ENCODE peak calls at places on chromosomes 16 and 17, in nine cellular contexts. S is IMR-90, T is PC-3, A is Karpas-422, F is osteoblast, W is fibroblast of lung, D is H1, O is mammary epithelial cell, L is neural progenitor cell. Z is an unnamed sample. For H4K20me1, the result is how much of the 10 kb centered on the place peaks cover.

GRCh38 chr17:44898768-44899073 is 524 bp downstream of the EFTUD2 start:
- DNase-seq in S (no peak), F (no peak), D (no peak), A (peak), L (no peak), W (peak), T (peak), O (no peak), Z (no peak)

GRCh38 chr16:66889622-66890021 is 9.3 kb downstream of the PDP2 start:
- DNase-seq in O (no peak), A (no peak), W (no peak), D (no peak), T (no peak), F (no peak), S (no peak), L (no peak), Z (no peak)

GRCh38 chr17:62763891-62764600 is 44.1 kb downstream of the MARCHF10 start:
- DNase-seq in A (no peak), O (no peak), S (no peak), D (no peak), W (no peak), L (no peak), T (no peak), F (no peak), Z (no peak)

GRCh38 chr16:75266738-75267630 is 15.6 kb upstream of the BCAR1 start:
- DNase-seq in F (peak), O (no peak), D (no peak), W (no peak), A (no peak), L (no peak), T (no peak), S (no peak), Z (no peak)

GRCh38 chr17:65228734-65229390 is 91.7 kb downstream of the RGS9 start:
- DNase-seq in S (peak), T (peak), L (no peak), O (peak), F (peak), D (no peak), A (no peak), W (peak), Z (peak)

GRCh38 chr16:57422026-57422944 is 17.7 kb downstream of the CCL17 start:
- DNase-seq in S (peak), W (peak), F (peak), L (peak), O (peak), A (peak), D (peak), T (peak), Z (peak)

GRCh38 chr17:75748706-75749105 is 16.3 kb downstream of the GALK1 start:
- DNase-seq in T (no peak), W (no peak), D (no peak), A (no peak), L (no peak), F (peak), S (no peak), O (no peak), Z (no peak)

GRCh38 chr17:66654341-66654740 is 180.6 kb upstream of the CACNG5 start:
- DNase-seq in D (no peak), F (peak), T (no peak), A (no peak), L (no peak), W (peak), O (peak), S (peak), Z (peak)

GRCh38 chr17:41360291-41360995 is 9.2 kb downstream of the KRT33B start:
- DNase-seq in D (no peak), A (no peak), F (no peak), W (peak), S (peak), L (no peak), O (peak), T (peak), Z (no peak)

GRCh38 chr16:64225696-64226095 is 896.2 kb downstream of the CDH11 start:
- DNase-seq in D (no peak), A (peak), T (no peak), O (no peak), S (peak), L (no peak), W (no peak), F (no peak), Z (no peak)

GRCh38 chr16:71628810-71629209 is 2.8 kb downstream of the MARVELD3 start:
- DNase-seq in A (no peak), F (no peak), O (peak), D (no peak), T (peak), L (no peak), W (peak), S (no peak), Z (peak)

GRCh38 chr17:42704495-42705494 is 22.5 kb downstream of the CNTNAP1 start:
- DNase-seq in F (no peak), A (no peak), T (no peak), D (no peak), W (no peak), O (no peak), S (no peak), L (no peak), Z (no peak)

GRCh38 chr16:278863-279366 is 1.5 kb upstream of the ARHGDIG start:
- DNase-seq in S (peak), D (no peak), F (peak), A (peak), O (peak), T (peak), L (peak), W (peak), Z (peak)

GRCh38 chr17:52155301-52155700 is 3.2 kb downstream of the CA10 start:
- DNase-seq in D (no peak), A (no peak), T (peak), F (no peak), O (peak), S (no peak), W (no peak), L (no peak), Z (no peak)

GRCh38 chr17:28967240-28968135 is 16.2 kb upstream of the PHF12 start:
- DNase-seq in A (no peak), T (no peak), L (peak), F (peak), S (no peak), O (no peak), W (peak), D (no peak), Z (no peak)

GRCh38 chr17:65694601-65695000 is 133.2 kb upstream of the AXIN2 start:
- DNase-seq in A (no peak), W (no peak), T (no peak), L (no peak), S (no peak), F (no peak), O (no peak), D (no peak), Z (no peak)

GRCh38 chr17:40323731-40324650 is 15.0 kb downstream of the RARA start:
- DNase-seq in T (peak), W (peak), O (no peak), A (no peak), L (no peak), F (peak), D (no peak), S (peak), Z (peak)

GRCh38 chr16:50844840-50845239 is 103.0 kb downstream of the CYLD start:
- DNase-seq in F (no peak), A (no peak), L (no peak), O (no peak), S (no peak), T (no peak), W (peak), D (no peak), Z (no peak)

GRCh38 chr16:8863594-8864424 is 5.0 kb downstream of the CARHSP1 start:
- DNase-seq in A (peak), O (no peak), F (peak), T (no peak), S (no peak), D (no peak), L (peak), W (peak), Z (no peak)

GRCh38 chr16:71358464-71359031 is at the start of gene CALB2:
- DNase-seq in W (peak), D (peak), F (peak), T (peak), O (peak), S (peak), A (peak), L (peak), Z (peak)

GRCh38 chr16:81071816-81072215 is 5.2 kb downstream of the C16orf46 start:
- DNase-seq in W (peak), O (peak), T (peak), D (no peak), A (no peak), F (peak), L (no peak), S (peak), Z (no peak)

GRCh38 chr16:3999890-4000325 is 116.3 kb downstream of the ADCY9 start:
- DNase-seq in F (peak), L (no peak), W (peak), S (peak), O (no peak), A (no peak), T (no peak), D (no peak), Z (no peak)

GRCh38 chr17:31095239-31096105 is 695 bp downstream of the NF1 start:
- DNase-seq in S (peak), L (peak), D (peak), T (peak), O (peak), W (peak), A (peak), F (peak), Z (peak)

GRCh38 chr17:37510056-37510455 is 20.4 kb downstream of the DUSP14 start:
- DNase-seq in O (no peak), W (no peak), F (peak), S (no peak), T (no peak), L (no peak), D (no peak), A (no peak), Z (no peak)

GRCh38 chr17:69516911-69517310 is 102.4 kb downstream of the MAP2K6 start:
- DNase-seq in F (no peak), T (no peak), O (no peak), A (peak), S (no peak), D (no peak), W (peak), L (no peak), Z (no peak)

GRCh38 chr16:27365142-27366089 is 36.6 kb upstream of the IL21R start:
- DNase-seq in S (peak), O (peak), F (no peak), T (peak), A (no peak), W (peak), D (no peak), L (no peak), Z (peak)

GRCh38 chr17:76151896-76152454 is 10.9 kb upstream of the FOXJ1 start:
- DNase-seq in L (no peak), D (no peak), O (no peak), S (no peak), A (no peak), W (no peak), F (no peak), T (no peak), Z (no peak)

GRCh38 chr17:58229881-58230280 is 8.5 kb upstream of the LPO start:
- DNase-seq in D (no peak), A (no peak), W (no peak), L (no peak), F (no peak), T (no peak), O (peak), S (no peak), Z (no peak)

GRCh38 chr17:57399690-57400089 is 143.4 kb downstream of the MSI2 start:
- DNase-seq in S (no peak), L (no peak), T (no peak), F (no peak), D (no peak), O (no peak), A (peak), W (no peak), Z (no peak)

GRCh38 chr17:80415626-80416042 is 667 bp downstream of the ENDOV start:
- DNase-seq in D (no peak), W (no peak), O (no peak), S (no peak), A (no peak), L (no peak), F (no peak), T (no peak), Z (no peak)

GRCh38 chr16:48382131-48382530 is 3.1 kb downstream of the SIAH1 start:
- DNase-seq in S (no peak), T (no peak), L (no peak), O (no peak), W (no peak), F (no peak), A (no peak), D (no peak), Z (no peak)

GRCh38 chr17:29237476-29238132 is 9.1 kb upstream of the CRYBA1 start:
- DNase-seq in D (no peak), W (peak), L (no peak), A (no peak), S (peak), T (no peak), O (peak), F (peak), Z (no peak)

GRCh38 chr17:68238894-68239293 is 8.9 kb upstream of the AMZ2 start:
- DNase-seq in D (no peak), L (no peak), F (no peak), W (no peak), T (no peak), S (no peak), A (peak), O (no peak), Z (no peak)

GRCh38 chr17:2212328-2212981 is 91.1 kb downstream of the SMG6 start:
- DNase-seq in O (no peak), F (peak), S (peak), A (no peak), T (peak), L (no peak), D (no peak), W (peak), Z (no peak)

GRCh38 chr17:77049440-77049839 is 91.3 kb upstream of the SEC14L1 start:
- DNase-seq in T (no peak), L (no peak), O (no peak), S (no peak), A (no peak), D (no peak), F (peak), W (peak), Z (no peak)

GRCh38 chr17:27975146-27976011 is 67.1 kb upstream of the NLK start:
- DNase-seq in W (peak), T (peak), D (no peak), L (no peak), O (peak), A (no peak), S (peak), F (no peak), Z (peak)

GRCh38 chr17:49738456-49739163 is 25.3 kb downstream of the FAM117A start:
- DNase-seq in S (no peak), D (no peak), L (no peak), W (no peak), A (no peak), O (no peak), T (no peak), F (no peak), Z (no peak)

GRCh38 chr16:7246578-7246977 is 86.1 kb upstream of the RBFOX1 start:
- DNase-seq in W (no peak), L (peak), F (no peak), D (peak), A (no peak), O (no peak), T (no peak), S (no peak), Z (no peak)

GRCh38 chr16:86509759-86510464 is 415 bp upstream of the FOXF1 start:
- DNase-seq in F (peak), L (peak), W (peak), O (peak), T (no peak), S (peak), A (no peak), D (peak), Z (peak)
- H4K20me1 ChIP-seq in F (under half), L (half or more), W (under half), O (under half), T (under half), S (under half), A (under half), D (under half), Z (under half)

DNA sequence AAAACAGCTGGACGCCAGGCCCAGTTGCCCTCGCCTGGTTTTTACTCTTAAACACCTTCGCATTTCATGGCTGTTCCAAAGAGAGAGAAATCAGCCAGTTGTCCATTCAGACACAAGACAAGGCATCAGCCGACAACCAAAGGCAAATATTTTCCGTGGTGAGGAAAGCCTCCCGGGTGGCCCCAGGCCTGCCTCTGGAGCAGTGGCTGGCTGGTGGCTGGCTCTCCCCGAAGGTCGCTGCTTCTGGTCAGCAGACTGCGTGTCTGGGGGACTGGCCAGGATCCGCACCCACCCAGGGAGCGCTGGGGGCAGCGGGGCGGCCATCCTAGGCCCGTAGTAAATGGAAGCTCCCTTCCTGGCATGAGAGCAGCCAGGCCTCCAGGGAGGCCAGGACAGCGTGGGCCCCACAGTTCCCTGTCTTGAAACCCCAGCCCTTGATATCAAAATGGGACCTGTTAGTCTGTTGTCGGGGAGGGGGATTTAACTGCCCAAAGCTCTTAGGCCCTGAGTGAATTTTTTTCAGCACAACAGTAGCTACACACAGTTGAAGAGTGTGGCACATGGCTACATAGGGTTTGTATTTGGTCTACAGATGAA is 57.7 kb downstream of the SREBF1 start:
- DNase-seq in W (no peak), F (peak), O (no peak), S (no peak), A (no peak), D (no peak), L (no peak), T (no peak), Z (no peak)
- H4K20me1 ChIP-seq in W (under half), F (half or more), O (under half), S (half or more), A (under half), D (under half), L (half or more), T (under half), Z (under half)

GRCh38 chr16:19697756-19698318 is 20.2 kb downstream of the KNOP1 start:
- DNase-seq in S (no peak), T (no peak), W (no peak), D (no peak), O (no peak), F (no peak), A (peak), L (no peak), Z (no peak)
- H4K20me1 ChIP-seq in S (under half), T (under half), W (under half), D (under half), O (under half), F (under half), A (under half), L (under half), Z (under half)

GRCh38 chr17:78406396-78406795 is 27.9 kb downstream of the PGS1 start:
- DNase-seq in A (no peak), D (no peak), F (peak), T (no peak), W (no peak), L (no peak), O (no peak), S (no peak), Z (no peak)
- H4K20me1 ChIP-seq in A (under half), D (under half), F (under half), T (under half), W (under half), L (under half), O (under half), S (under half), Z (under half)

GRCh38 chr17:47674503-47674902 is 19.5 kb upstream of the TBKBP1 start:
- DNase-seq in D (no peak), W (no peak), T (no peak), O (no peak), F (no peak), A (no peak), L (no peak), S (no peak), Z (no peak)
- H4K20me1 ChIP-seq in D (under half), W (under half), T (under half), O (under half), F (under half), A (under half), L (under half), S (under half), Z (under half)

GRCh38 chr16:85583491-85584181 is 29.5 kb upstream of the GSE1 start:
- DNase-seq in O (no peak), L (peak), A (no peak), D (no peak), F (peak), S (peak), W (peak), T (no peak), Z (no peak)
- H4K20me1 ChIP-seq in O (under half), L (under half), A (under half), D (under half), F (half or more), S (half or more), W (under half), T (under half), Z (under half)

GRCh38 chr17:82967268-82968032 is 112.0 kb upstream of the METRNL start:
- DNase-seq in S (no peak), O (no peak), D (no peak), F (no peak), L (no peak), W (no peak), A (peak), T (no peak), Z (no peak)
- H4K20me1 ChIP-seq in S (under half), O (under half), D (under half), F (under half), L (under half), W (under half), A (under half), T (under half), Z (under half)

Z was measured in endothelial cell of umbilical vein.